ENCODE peak calls at places on chromosomes 6 and 20, in ten cellular contexts. One of them, this sample, is unnamed.

GRCh38 chr20:32474967-32475819 is 109.9 kb downstream of the NOL4L start:
- DNase-seq in GM23248: peak
- DNase-seq in substantia nigra: peak
- DNase-seq in HCT116: no peak
- DNase-seq in cardiac muscle cell: peak
- DNase-seq in activated CD4-positive, alpha-beta T cell treated with anti-CD3 and anti-CD28 coated beads for 48 hours: no peak
- DNase-seq in left colon: peak
- DNase-seq in iris pigment epithelial cell: peak
- DNase-seq in SIG-M5: no peak
- DNase-seq in fibroblast of lung: peak
- DNase-seq in this sample: peak

GRCh38 chr20:37542281-37542680 is 14.6 kb upstream of the BLCAP start:
- DNase-seq in fibroblast of lung: no peak
- DNase-seq in left colon: peak
- DNase-seq in substantia nigra: no peak
- DNase-seq in HCT116: no peak
- DNase-seq in cardiac muscle cell: no peak
- DNase-seq in activated CD4-positive, alpha-beta T cell treated with anti-CD3 and anti-CD28 coated beads for 48 hours: no peak
- DNase-seq in iris pigment epithelial cell: no peak
- DNase-seq in GM23248: no peak
- DNase-seq in SIG-M5: no peak
- DNase-seq in this sample: no peak

GRCh38 chr6:52503344-52503747 is 73.5 kb downstream of the TRAM2 start:
- DNase-seq in iris pigment epithelial cell: no peak
- DNase-seq in left colon: peak
- DNase-seq in HCT116: no peak
- DNase-seq in substantia nigra: no peak
- DNase-seq in GM23248: peak
- DNase-seq in cardiac muscle cell: no peak
- DNase-seq in fibroblast of lung: no peak
- DNase-seq in activated CD4-positive, alpha-beta T cell treated with anti-CD3 and anti-CD28 coated beads for 48 hours: no peak
- DNase-seq in SIG-M5: no peak
- DNase-seq in this sample: no peak

GRCh38 chr20:2626853-2627541 is 25.4 kb upstream of the NOP56 start:
- DNase-seq in left colon: peak
- DNase-seq in substantia nigra: no peak
- DNase-seq in SIG-M5: no peak
- DNase-seq in iris pigment epithelial cell: peak
- DNase-seq in HCT116: peak
- DNase-seq in GM23248: peak
- DNase-seq in fibroblast of lung: peak
- DNase-seq in cardiac muscle cell: peak
- DNase-seq in activated CD4-positive, alpha-beta T cell treated with anti-CD3 and anti-CD28 coated beads for 48 hours: no peak
- DNase-seq in this sample: peak

GRCh38 chr6:82072771-82073170 is 174.8 kb downstream of the IBTK start:
- DNase-seq in fibroblast of lung: no peak
- DNase-seq in substantia nigra: no peak
- DNase-seq in activated CD4-positive, alpha-beta T cell treated with anti-CD3 and anti-CD28 coated beads for 48 hours: no peak
- DNase-seq in SIG-M5: no peak
- DNase-seq in left colon: no peak
- DNase-seq in HCT116: no peak
- DNase-seq in cardiac muscle cell: no peak
- DNase-seq in GM23248: peak
- DNase-seq in iris pigment epithelial cell: peak
- DNase-seq in this sample: peak

GRCh38 chr6:163655217-163656121 is 241.0 kb downstream of the QKI start:
- DNase-seq in SIG-M5: no peak
- DNase-seq in substantia nigra: no peak
- DNase-seq in fibroblast of lung: no peak
- DNase-seq in GM23248: no peak
- DNase-seq in iris pigment epithelial cell: no peak
- DNase-seq in cardiac muscle cell: no peak
- DNase-seq in HCT116: no peak
- DNase-seq in left colon: no peak
- DNase-seq in activated CD4-positive, alpha-beta T cell treated with anti-CD3 and anti-CD28 coated beads for 48 hours: no peak
- DNase-seq in this sample: no peak

GRCh38 chr6:36126553-36127458 is 3.5 kb upstream of the MAPK13 start:
- DNase-seq in iris pigment epithelial cell: peak
- DNase-seq in left colon: no peak
- DNase-seq in substantia nigra: no peak
- DNase-seq in HCT116: no peak
- DNase-seq in fibroblast of lung: no peak
- DNase-seq in GM23248: peak
- DNase-seq in SIG-M5: no peak
- DNase-seq in cardiac muscle cell: peak
- DNase-seq in activated CD4-positive, alpha-beta T cell treated with anti-CD3 and anti-CD28 coated beads for 48 hours: peak
- DNase-seq in this sample: peak

GRCh38 chr6:16450285-16450684 is 211.9 kb downstream of the GMPR start:
- DNase-seq in fibroblast of lung: peak
- DNase-seq in SIG-M5: no peak
- DNase-seq in iris pigment epithelial cell: peak
- DNase-seq in activated CD4-positive, alpha-beta T cell treated with anti-CD3 and anti-CD28 coated beads for 48 hours: no peak
- DNase-seq in GM23248: peak
- DNase-seq in substantia nigra: no peak
- DNase-seq in HCT116: peak
- DNase-seq in left colon: no peak
- DNase-seq in cardiac muscle cell: peak
- DNase-seq in this sample: no peak

GRCh38 chr6:43771210-43771857 is 1.3 kb downstream of the VEGFA start:
- DNase-seq in iris pigment epithelial cell: peak
- DNase-seq in activated CD4-positive, alpha-beta T cell treated with anti-CD3 and anti-CD28 coated beads for 48 hours: peak
- DNase-seq in GM23248: peak
- DNase-seq in fibroblast of lung: no peak
- DNase-seq in cardiac muscle cell: peak
- DNase-seq in HCT116: no peak
- DNase-seq in SIG-M5: no peak
- DNase-seq in substantia nigra: no peak
- DNase-seq in left colon: peak
- DNase-seq in this sample: peak

GRCh38 chr6:71478834-71479541 is 190.4 kb downstream of the OGFRL1 start:
- DNase-seq in HCT116: no peak
- DNase-seq in activated CD4-positive, alpha-beta T cell treated with anti-CD3 and anti-CD28 coated beads for 48 hours: no peak
- DNase-seq in fibroblast of lung: peak
- DNase-seq in substantia nigra: no peak
- DNase-seq in left colon: no peak
- DNase-seq in cardiac muscle cell: peak
- DNase-seq in GM23248: peak
- DNase-seq in iris pigment epithelial cell: peak
- DNase-seq in SIG-M5: no peak
- DNase-seq in this sample: peak

This sample was measured in mammary epithelial cell.